ENCODE peak calls at places on chromosomes 7 and 10, in six cellular contexts. B is cardiac muscle cell; D is ovary; V is HAP-1; Q is CD8-positive, alpha-beta T cell; W is NT2/D1. U is an unnamed sample. For H3K4me1, the result is how much of the 10 kb centered on the place peaks cover.

GRCh38 chr10:63866747-63867140 is 345.5 kb downstream of the REEP3 start:
- DNase-seq in B (peak), D (no peak), V (no peak), Q (no peak), W (no peak), U (no peak)

GRCh38 chr7:159139202-159139601 is 5.5 kb downstream of the VIPR2 start:
- DNase-seq in B (no peak), D (peak), V (no peak), Q (no peak), W (no peak), U (no peak)

GRCh38 chr10:102230861-102231356 is 4.8 kb downstream of the ELOVL3 start:
- DNase-seq in B (peak), D (peak), V (no peak), Q (peak), W (no peak), U (no peak)

GRCh38 chr7:76397409-76398183 is 11.9 kb downstream of the SSC4D start:
- DNase-seq in B (peak), D (peak), V (peak), Q (peak), W (no peak), U (no peak)

GRCh38 chr10:17249820-17250219 is 21.8 kb downstream of the VIM start:
- DNase-seq in B (peak), D (no peak), V (no peak), Q (no peak), W (no peak), U (no peak)

GRCh38 chr7:43905954-43906326 is 456 bp downstream of the URGCP start:
- DNase-seq in B (peak), D (peak), V (peak), Q (peak), W (no peak), U (no peak)

GRCh38 chr10:124745678-124746077 is 1.5 kb upstream of the FAM53B start:
- DNase-seq in B (peak), D (no peak), V (no peak), Q (no peak), W (no peak), U (no peak)

GRCh38 chr10:99875473-99875872 is 93.0 kb downstream of the ABCC2 start:
- DNase-seq in B (no peak), D (no peak), V (no peak), Q (no peak), W (no peak), U (no peak)

GRCh38 chr10:116705498-116705897 is 36.9 kb downstream of the HSPA12A start:
- DNase-seq in B (no peak), D (no peak), V (no peak), Q (no peak), W (no peak), U (no peak)

GRCh38 chr7:76108540-76109233 is 60.8 kb downstream of the MDH2 start:
- DNase-seq in B (peak), D (peak), V (no peak), Q (no peak), W (no peak), U (no peak)

GRCh38 chr10:95236068-95236903 is 42.2 kb downstream of the ACSM6 start:
- DNase-seq in B (peak), D (no peak), V (no peak), Q (no peak), W (no peak), U (no peak)

GRCh38 chr7:78141533-78142281 is 343.1 kb downstream of the PHTF2 start:
- DNase-seq in B (peak), D (no peak), V (no peak), Q (no peak), W (no peak), U (no peak)

GRCh38 chr10:84352251-84352842 is 24.0 kb downstream of the CCSER2 start:
- DNase-seq in B (peak), D (no peak), V (peak), Q (peak), W (peak), U (peak)

GRCh38 chr7:104891949-104892348 is 122.1 kb upstream of the KMT2E start:
- DNase-seq in B (no peak), D (no peak), V (no peak), Q (no peak), W (no peak), U (no peak)
- H3K4me1 ChIP-seq in B (under half), D (under half), V (under half), Q (under half), W (under half), U (under half)

DNA sequence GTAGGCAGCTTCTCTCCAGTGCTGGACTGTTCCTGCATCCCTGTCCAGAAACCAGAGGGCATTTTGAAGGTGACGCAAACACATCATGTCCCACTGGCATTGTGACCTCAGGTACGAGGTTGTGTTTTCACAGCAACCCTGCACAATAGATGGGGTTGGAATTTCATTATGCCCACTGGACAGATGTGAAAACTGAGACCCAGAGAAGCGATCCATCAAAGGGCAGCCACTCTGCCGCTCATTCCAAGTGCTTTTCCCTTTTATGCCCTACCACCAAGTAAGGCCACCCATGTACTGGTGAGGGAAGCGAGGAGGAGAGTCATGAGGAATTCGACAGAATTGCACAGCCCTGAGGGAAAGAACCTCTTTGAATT is 63.3 kb downstream of the CALML3 start:
- DNase-seq in B (no peak), D (no peak), V (no peak), Q (no peak), W (no peak), U (no peak)
- H3K4me1 ChIP-seq in B (under half), D (under half), V (under half), Q (under half), W (under half), U (under half)

DNA sequence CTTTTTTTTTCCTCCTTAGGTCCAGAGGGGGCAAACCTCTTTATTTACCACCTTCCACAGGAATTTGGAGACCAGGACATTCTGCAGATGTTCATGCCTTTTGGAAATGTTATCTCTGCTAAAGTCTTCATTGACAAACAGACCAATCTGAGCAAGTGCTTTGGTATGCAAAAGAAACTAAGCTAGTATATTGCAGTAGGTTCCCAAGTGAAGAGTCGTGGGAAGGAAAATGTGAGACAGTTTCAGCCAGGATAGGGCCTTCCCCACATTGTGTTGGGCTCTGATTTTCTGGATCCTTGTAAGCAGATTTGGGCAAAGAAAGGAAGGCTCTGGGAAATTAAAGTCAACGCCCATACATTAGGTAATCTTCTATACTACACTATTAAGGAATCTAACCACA is 285.6 kb downstream of the USP6NL start:
- DNase-seq in B (peak), D (no peak), V (no peak), Q (no peak), W (no peak), U (no peak)
- H3K4me1 ChIP-seq in B (under half), D (under half), V (under half), Q (under half), W (under half), U (under half)

DNA sequence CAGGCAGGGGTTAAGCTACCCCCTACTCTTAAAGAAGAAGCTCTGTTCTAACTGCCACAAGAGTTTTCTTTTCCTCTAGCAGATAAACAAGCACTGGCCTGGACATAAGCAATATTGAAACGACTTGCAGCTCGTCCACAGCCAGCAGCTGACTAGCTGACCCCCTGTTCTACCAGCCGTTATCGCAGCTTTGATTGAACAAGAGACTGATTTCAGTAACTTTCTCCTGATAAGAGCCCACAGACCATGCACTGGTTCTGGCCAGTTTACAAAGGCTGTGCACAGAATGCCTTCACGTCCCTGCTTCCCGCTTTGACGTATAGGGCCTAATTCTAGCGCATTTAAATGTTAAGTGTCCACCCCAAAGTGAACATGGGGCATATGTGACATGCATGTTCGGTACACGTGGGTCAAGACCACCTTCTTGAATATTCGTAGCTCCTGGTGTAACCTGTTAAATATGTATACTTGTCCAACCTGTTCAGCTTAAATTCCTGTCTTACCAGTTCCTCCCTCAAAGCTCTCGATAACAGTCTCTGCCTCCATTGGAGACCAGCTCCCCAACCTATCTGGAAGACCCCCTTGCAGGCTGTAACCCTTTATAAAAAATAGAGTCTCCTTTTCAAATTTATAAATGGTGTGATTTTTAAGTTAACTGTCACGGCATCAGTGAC is 69.2 kb downstream of the LYZL1 start:
- DNase-seq in B (peak), D (no peak), V (no peak), Q (no peak), W (no peak), U (no peak)
- H3K4me1 ChIP-seq in B (under half), D (under half), V (under half), Q (under half), W (under half), U (under half)

GRCh38 chr10:74027702-74028101 is 29.8 kb downstream of the VCL start:
- DNase-seq in B (no peak), D (no peak), V (no peak), Q (no peak), W (no peak), U (no peak)

GRCh38 chr10:74026428-74026979 is 28.6 kb downstream of the VCL start:
- DNase-seq in B (no peak), D (no peak), V (no peak), Q (no peak), W (no peak), U (no peak)

GRCh38 chr10:74024600-74024999 is 26.7 kb downstream of the VCL start:
- DNase-seq in B (no peak), D (no peak), V (no peak), Q (no peak), W (no peak), U (no peak)

GRCh38 chr10:74022941-74023629 is 25.2 kb downstream of the VCL start:
- DNase-seq in B (no peak), D (no peak), V (no peak), Q (no peak), W (no peak), U (no peak)

DNA sequence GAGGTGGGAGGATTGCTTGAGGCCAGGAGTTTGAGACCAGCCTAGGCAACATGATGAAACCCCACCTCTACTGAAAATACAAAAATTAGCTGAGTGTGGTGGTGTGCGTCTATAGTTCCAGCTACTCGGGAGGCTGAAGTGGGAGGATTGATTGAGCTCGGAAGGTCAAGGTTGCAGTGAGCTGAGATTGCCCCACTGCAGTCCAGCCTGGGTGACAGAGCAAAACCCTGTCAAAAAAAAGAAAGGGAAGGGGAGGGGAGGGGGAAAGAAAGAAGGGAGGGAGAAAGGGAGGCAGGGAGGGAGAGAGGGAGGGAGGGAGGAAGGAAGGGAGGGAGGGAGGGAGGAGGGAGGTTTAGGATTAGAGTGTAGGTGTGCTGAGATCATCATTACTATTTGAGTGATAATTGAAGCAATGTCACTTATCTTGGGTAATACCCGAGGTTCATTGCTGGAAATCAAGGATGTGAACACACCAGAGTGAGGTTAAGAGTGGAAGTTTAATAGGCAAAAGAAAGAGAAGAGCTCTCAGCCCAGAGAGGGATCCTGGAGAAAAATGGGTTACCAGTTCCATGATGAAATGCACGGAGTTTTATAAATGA is 27.6 kb downstream of the VCL start:
- DNase-seq in B (no peak), D (no peak), V (no peak), Q (no peak), W (no peak), U (no peak)
- H3K4me1 ChIP-seq in B (under half), D (under half), V (under half), Q (under half), W (under half), U (under half)

GRCh38 chr10:71767420-71768035 is 5.8 kb downstream of the VSIR start:
- DNase-seq in B (peak), D (peak), V (no peak), Q (no peak), W (no peak), U (no peak)
- H3K4me1 ChIP-seq in B (under half), D (half or more), V (under half), Q (half or more), W (under half), U (under half)

DNA sequence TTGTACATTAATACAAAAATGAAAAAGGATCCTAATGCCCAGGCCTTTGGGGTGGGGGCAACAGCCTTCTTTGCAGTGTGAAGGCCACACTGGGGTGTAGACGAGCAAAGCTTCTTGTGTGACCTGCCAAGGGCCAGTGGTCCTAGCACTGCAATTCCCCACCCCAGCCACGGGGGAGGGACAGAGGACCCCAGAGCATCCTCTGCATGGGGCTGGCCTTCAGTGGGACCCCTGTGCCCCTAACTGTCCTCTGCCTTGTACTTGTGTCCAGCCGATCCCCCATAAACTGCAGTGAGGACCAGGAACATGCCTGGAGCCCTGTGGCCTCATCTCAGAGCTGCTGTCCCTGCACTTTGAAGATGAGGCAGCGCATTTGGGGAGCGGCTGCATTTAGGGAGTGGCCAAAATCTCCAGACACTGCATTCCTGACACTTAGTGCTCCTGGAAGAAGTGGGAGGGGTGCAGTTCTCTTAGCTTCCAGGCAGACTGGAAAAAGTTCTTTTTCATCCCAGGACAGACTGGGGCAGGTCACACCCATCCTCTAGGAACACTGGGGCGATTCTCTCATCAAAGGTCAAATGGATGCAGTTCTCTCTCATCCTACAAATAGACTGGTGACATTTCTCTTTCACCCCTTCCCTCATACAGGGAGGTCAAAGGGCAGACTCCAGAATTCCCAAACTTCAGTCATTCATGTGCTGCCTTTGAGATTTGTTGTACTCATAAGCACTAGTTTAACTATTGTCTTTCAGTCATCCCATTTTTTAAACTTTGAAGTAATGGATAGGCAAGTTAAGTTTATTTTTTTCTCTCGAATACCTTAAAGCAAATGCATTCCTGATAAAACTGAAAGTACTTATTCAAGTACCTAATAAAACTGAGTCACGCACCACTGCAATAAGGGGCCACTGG is 922 bp upstream of the MYO1G start:
- DNase-seq in B (no peak), D (no peak), V (no peak), Q (no peak), W (no peak), U (no peak)
- H3K4me1 ChIP-seq in B (under half), D (under half), V (under half), Q (half or more), W (under half), U (under half)

DNA sequence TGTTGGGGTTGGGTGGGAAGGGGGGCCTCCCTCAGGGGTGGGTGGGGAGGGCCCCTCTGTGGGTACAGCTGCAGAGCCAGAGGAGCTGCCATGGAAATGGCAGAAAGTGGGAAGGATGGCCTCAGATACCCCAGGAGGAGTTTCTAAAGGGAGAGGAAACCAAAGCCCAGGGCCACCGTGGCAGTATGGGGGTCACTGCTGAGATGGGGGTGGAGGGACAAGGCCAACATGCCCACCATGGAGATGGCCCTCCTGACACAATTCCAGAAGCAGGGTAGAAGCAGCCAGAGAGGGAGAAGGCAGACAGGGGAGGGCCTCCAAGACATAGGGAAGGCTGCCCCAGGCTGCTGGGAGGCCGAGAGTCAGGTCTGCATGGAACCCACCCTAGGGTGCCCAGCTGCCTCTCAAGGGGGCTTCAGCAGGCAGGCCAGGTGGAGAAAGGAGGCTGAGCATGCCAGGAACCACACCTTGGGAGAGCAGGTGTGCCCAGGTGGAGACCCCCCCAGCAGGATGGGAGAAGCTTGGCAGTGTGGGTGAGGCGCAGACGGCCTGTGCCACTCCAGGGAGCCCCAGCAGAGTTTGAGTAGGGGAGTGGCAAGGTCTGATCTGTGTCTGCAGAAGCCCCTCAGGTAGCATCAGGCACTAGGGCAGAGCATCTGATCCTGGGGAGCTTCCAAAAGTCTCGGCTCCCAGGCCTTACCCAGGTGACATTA is 146.8 kb downstream of the ARHGAP22 start:
- DNase-seq in B (no peak), D (no peak), V (no peak), Q (peak), W (no peak), U (no peak)
- H3K4me1 ChIP-seq in B (under half), D (under half), V (under half), Q (under half), W (under half), U (under half)

U was measured in iPS DF 6.9.